ENCODE peak calls at places on chromosome 13, in six cellular contexts. Q is H9, A is IMR-90, I is mesenchymal stem cell, W is H1, V is mesendoderm. S is an unnamed sample.

GRCh38 chr13:74062933-74063332 is 71.3 kb downstream of the KLF12 start:
- DNase-seq in W (no peak), I (peak; percentile 74), Q (no peak), A (peak; percentile 74), V (no peak), S (no peak)

GRCh38 chr13:100315522-100315921 is 226.6 kb downstream of the PCCA start:
- DNase-seq in I (no peak), W (no peak), A (no peak), Q (no peak), V (no peak), S (no peak)

GRCh38 chr13:106299616-106300015 is 235.8 kb downstream of the EFNB2 start:
- DNase-seq in A (no peak), W (no peak), I (no peak), Q (no peak), V (no peak), S (no peak)

GRCh38 chr13:73168226-73168992 is 109.6 kb downstream of the KLF5 start:
- DNase-seq in Q (no peak), V (no peak), A (peak; percentile 45), W (no peak), I (peak; percentile 24), S (no peak)

GRCh38 chr13:22000191-22000590 is 329.3 kb downstream of the FGF9 start:
- DNase-seq in A (no peak), I (no peak), Q (no peak), W (no peak), V (no peak), S (no peak)

GRCh38 chr13:74226791-74227475 is 92.7 kb upstream of the KLF12 start:
- DNase-seq in V (no peak), Q (no peak), I (no peak), A (peak; percentile 75), W (no peak), S (no peak)

GRCh38 chr13:47420012-47420411 is 523.2 kb upstream of the HTR2A start:
- DNase-seq in Q (no peak), W (no peak), I (peak; percentile 19), A (peak; percentile 14), V (peak; percentile 9), S (no peak)

GRCh38 chr13:51585234-51585672 is 991 bp downstream of the WDFY2 start:
- DNase-seq in Q (no peak), A (peak; percentile 24), W (no peak), V (no peak), I (peak; percentile 44), S (no peak)

GRCh38 chr13:22148187-22148586 is 477.3 kb downstream of the FGF9 start:
- DNase-seq in A (no peak), V (no peak), Q (no peak), W (no peak), I (no peak), S (no peak)

GRCh38 chr13:81987159-81987558 is 1646.2 kb upstream of the SPRY2 start:
- DNase-seq in V (peak; percentile 93), W (no peak), A (no peak), Q (no peak), I (no peak), S (no peak)

GRCh38 chr13:47679391-47679790 is 321.7 kb downstream of the SUCLA2 start:
- DNase-seq in A (peak; percentile 59), W (no peak), I (peak; percentile 79), V (no peak), Q (no peak), S (no peak)

GRCh38 chr13:29654807-29655547 is 59.5 kb upstream of the SLC7A1 start:
- DNase-seq in W (no peak), V (no peak), I (no peak), A (peak; percentile 86), Q (no peak), S (no peak)

GRCh38 chr13:110715395-110716234 is 2.1 kb downstream of the ING1 start:
- DNase-seq in V (peak; percentile 100), Q (peak; percentile 99), A (peak; percentile 100), I (peak; percentile 100), W (peak; percentile 97), S (peak; percentile 99)

GRCh38 chr13:64414381-64414780 is 2815.8 kb downstream of the PCDH9 start:
- DNase-seq in V (no peak), Q (no peak), I (no peak), W (no peak), A (no peak), S (no peak)

GRCh38 chr13:105616313-105617075 is 919.0 kb downstream of the EFNB2 start:
- DNase-seq in Q (no peak), A (peak; percentile 5), V (no peak), W (no peak), I (no peak), S (no peak)

GRCh38 chr13:27053902-27054595 is 117.6 kb downstream of the USP12 start:
- DNase-seq in I (peak; percentile 70), V (peak; percentile 56), A (peak; percentile 88), Q (no peak), W (no peak), S (no peak)

GRCh38 chr13:27960362-27961226 is 8.5 kb downstream of the CDX2 start:
- DNase-seq in W (no peak), Q (peak; percentile 85), V (peak; percentile 86), A (no peak), I (peak; percentile 85), S (no peak)

GRCh38 chr13:22927008-22927393 is 253.8 kb upstream of the SGCG start:
- DNase-seq in I (no peak), V (no peak), A (no peak), Q (no peak), W (no peak), S (no peak)

GRCh38 chr13:24148414-24149305 is 11.9 kb upstream of the SPATA13 start:
- DNase-seq in V (peak; percentile 99), A (peak; percentile 99), W (peak; percentile 56), Q (peak; percentile 83), I (peak; percentile 99), S (no peak)

GRCh38 chr13:42757678-42758420 is 23.5 kb upstream of the FAM216B start:
- DNase-seq in V (no peak), A (no peak), Q (no peak), I (no peak), W (no peak), S (no peak)

GRCh38 chr13:98052412-98052811 is 90.5 kb upstream of the FARP1 start:
- DNase-seq in V (no peak), A (no peak), I (no peak), Q (no peak), W (no peak), S (no peak)
- H3K23ac ChIP-seq in V (no peak overlapping the region), A (no peak overlapping the region), I (no peak overlapping the region), Q (no peak overlapping the region), W (no peak overlapping the region), S (no peak overlapping the region)

DNA sequence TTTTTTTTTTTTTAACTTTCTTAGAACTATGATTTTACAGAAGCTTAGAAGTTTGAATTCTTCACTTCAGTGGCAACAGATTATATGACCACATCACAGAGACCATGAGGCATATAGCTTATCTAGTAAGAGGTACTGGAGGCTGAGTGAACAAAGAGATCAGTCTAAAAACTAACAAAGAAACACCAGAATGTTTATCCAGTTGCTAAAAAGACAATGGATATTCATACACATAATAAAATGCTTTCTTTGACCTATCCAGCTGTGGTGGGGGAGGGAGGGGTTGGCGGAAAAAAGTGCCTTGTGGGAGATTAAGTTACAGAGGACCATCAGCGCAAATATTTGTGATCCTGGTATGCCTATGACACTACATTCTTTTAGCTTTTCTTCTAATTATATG is 34.7 kb upstream of the SLITRK6 start:
- DNase-seq in A (no peak), I (no peak), Q (no peak), V (no peak), W (no peak), S (no peak)
- H3K4me2 ChIP-seq in A (no peak overlapping the region), I (no peak overlapping the region), Q (no peak overlapping the region), V (no peak overlapping the region), W (no peak overlapping the region), S (no peak overlapping the region)

GRCh38 chr13:50531917-50532899 is 311.3 kb downstream of the DLEU7 start:
- DNase-seq in I (no peak), V (no peak), W (no peak), A (peak; percentile 62), Q (no peak), S (no peak)

GRCh38 chr13:50526771-50527567 is 316.5 kb downstream of the DLEU7 start:
- DNase-seq in V (no peak), I (no peak), A (no peak), W (no peak), Q (no peak), S (no peak)

GRCh38 chr13:50529154-50529882 is 314.2 kb downstream of the DLEU7 start:
- DNase-seq in A (peak; percentile 89), Q (peak; percentile 67), V (no peak), W (no peak), I (peak; percentile 52), S (no peak)

GRCh38 chr13:50524540-50524939 is 319.0 kb downstream of the DLEU7 start:
- DNase-seq in W (no peak), V (no peak), A (no peak), Q (no peak), I (no peak), S (no peak)

DNA sequence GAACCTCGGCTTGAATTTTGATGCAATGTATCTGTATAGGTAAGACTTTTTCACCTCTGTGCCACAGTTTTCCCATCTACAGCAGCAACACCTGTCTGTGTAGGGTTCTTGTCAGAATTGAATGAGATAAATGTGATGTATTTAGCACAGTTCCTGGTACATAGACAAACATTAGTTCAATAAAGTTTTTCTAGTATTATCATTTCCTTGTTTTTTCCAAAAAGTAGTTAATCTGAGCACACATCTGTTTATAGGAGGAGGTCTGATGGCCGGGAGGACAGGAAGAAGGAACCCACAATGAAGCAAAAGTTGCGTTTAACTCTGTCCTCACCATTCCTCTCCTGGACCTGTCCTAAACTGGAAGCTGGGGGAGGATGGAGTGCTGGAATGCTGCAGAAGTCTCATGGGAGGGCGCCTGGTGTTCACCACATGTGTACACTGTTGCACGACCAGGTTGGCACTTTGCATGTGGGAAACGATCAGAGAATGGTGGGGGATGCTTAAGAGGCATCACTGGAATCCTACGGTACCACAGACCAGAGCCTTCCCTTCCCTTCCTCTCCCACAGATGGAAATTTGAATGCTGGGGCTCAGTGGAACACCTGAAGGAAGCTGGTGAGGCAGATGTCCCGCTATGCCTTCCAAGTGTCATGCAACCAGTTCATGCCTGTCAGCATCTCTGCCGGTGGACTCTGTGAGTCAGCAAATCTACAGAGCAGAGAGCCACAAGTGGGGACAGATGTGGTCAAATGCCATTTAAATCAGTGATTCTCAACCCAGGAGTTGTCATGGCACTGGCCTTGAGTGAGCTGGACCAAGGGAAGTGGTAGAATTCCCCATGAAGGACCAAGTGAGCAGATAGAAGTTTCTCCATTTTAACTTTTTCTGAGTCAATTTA is 315.6 kb downstream of the DLEU7 start:
- DNase-seq in V (no peak), W (no peak), Q (no peak), I (no peak), A (no peak), S (no peak)
- H2BK15ac ChIP-seq in V (no peak overlapping the region), W (peak overlapping the region; percentile 72), Q (no peak overlapping the region), I (peak overlapping the region; percentile 21), A (peak overlapping the region; percentile 93), S (no peak overlapping the region)

GRCh38 chr13:80454245-80454644 is 113.3 kb upstream of the SPRY2 start:
- DNase-seq in A (peak; percentile 1), I (no peak), V (no peak), W (no peak), Q (no peak), S (no peak)
- H3K23ac ChIP-seq in A (no peak overlapping the region), I (no peak overlapping the region), V (no peak overlapping the region), W (no peak overlapping the region), Q (no peak overlapping the region), S (no peak overlapping the region)

S was measured in neuronal stem cell.